ENCODE peak calls at places on chromosomes 2 and 18, in five cellular contexts. B, H, G, F and I are unnamed samples.

GRCh38 chr2:232551289-232551688 is 800 bp downstream of the EIF4E2 start:
- DNase-seq in B (no peak), H (no peak), G (no peak), F (no peak), I (no peak)

GRCh38 chr2:169965495-169965894 is 138.2 kb downstream of the UBR3 start:
- DNase-seq in B (no peak), H (no peak), G (no peak), F (no peak), I (no peak)

GRCh38 chr2:21912405-21912804 is 788.6 kb downstream of the TDRD15 start:
- DNase-seq in B (no peak), H (no peak), G (no peak), F (no peak), I (no peak)

GRCh38 chr2:208573559-208573958 is 167.0 kb downstream of the PTH2R start:
- DNase-seq in B (no peak), H (no peak), G (no peak), F (no peak), I (no peak)

GRCh38 chr18:56575819-56576663 is 62.4 kb downstream of the TXNL1 start:
- DNase-seq in B (peak; percentile 43), H (no peak), G (no peak), F (peak; percentile 80), I (no peak)

GRCh38 chr2:173708757-173709156 is 256.4 kb downstream of the SP3 start:
- DNase-seq in B (no peak), H (no peak), G (no peak), F (no peak), I (no peak)

GRCh38 chr2:74334931-74335333 is 8.3 kb downstream of the SLC4A5 start:
- DNase-seq in B (peak; percentile 57), H (peak; percentile 81), G (peak; percentile 85), F (peak; percentile 82), I (peak; percentile 84)

GRCh38 chr2:179460530-179460929 is 195.9 kb upstream of the SESTD1 start:
- DNase-seq in B (peak; percentile 83), H (no peak), G (no peak), F (peak; percentile 91), I (no peak)

GRCh38 chr2:237295889-237296480 is 118.0 kb downstream of the COL6A3 start:
- DNase-seq in B (no peak), H (no peak), G (no peak), F (no peak), I (no peak)

GRCh38 chr2:70541481-70542020 is 12.1 kb downstream of the TGFA start:
- DNase-seq in B (no peak), H (no peak), G (no peak), F (peak; percentile 52), I (no peak)

GRCh38 chr2:142076319-142076718 is 54.5 kb downstream of the LRP1B start:
- DNase-seq in B (no peak), H (no peak), G (no peak), F (no peak), I (no peak)

DNA sequence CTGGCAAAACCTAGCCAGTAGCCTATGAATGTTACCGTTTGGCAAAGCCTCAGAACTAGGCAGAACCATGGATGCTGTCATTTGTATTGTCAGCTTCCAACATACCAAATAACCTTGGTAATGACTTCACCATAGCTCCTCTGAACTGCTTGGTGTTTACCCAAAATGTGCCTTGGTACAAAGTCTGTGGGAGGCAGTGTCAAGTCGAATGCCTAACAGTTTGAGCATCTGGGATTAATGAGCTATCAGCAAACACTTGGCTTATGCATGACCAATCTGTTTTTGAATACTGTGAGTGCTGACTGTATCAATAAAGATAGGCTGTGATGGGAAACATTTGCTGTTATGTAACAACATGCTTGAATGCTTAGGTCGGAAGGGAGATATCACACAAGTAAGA is 455.4 kb downstream of the CMPK2 start:
- DNase-seq in B (no peak), H (no peak), G (no peak), F (no peak), I (no peak)
- TF ChIP-seq CTCF in B (no peak), H (no peak), G (no peak), F (no peak), I (no peak)

DNA sequence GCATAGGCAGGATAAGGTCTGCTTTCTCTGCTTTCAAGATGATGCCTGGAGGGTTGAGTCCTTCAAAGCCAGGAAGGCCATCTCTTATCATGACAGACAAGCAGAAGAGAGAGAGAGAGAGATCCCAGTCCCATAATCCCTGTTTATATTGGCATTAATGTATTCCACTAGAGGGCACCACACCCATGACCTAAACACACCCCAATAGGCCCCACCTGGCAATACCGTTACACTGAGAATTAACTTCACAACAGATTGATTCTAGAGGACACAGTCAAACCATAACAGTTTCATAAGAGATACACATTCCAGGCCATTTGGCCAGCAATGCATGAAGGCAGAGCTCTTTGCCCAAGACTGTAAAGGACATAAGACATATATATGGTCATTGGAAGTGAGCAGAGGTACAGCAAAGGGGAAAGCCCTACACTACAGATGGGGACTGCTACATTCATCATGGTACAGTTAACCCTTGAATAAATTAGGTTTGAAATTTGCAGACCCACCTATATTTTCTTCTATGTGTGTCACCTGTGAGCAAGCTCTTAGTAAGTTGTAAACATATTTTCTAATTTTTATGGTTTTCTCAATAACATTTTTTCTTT is 1516.1 kb downstream of the RPIA start:
- DNase-seq in B (no peak), H (no peak), G (no peak), F (peak; percentile 33), I (no peak)
- TF ChIP-seq CTCF in B (no peak), H (no peak), G (no peak), F (peak; percentile 59), I (peak; percentile 38)

GRCh38 chr2:26054598-26055348 is 20.9 kb downstream of the RAB10 start:
- DNase-seq in B (no peak), H (no peak), G (no peak), F (no peak), I (no peak)

GRCh38 chr2:26061539-26061938 is 27.7 kb downstream of the RAB10 start:
- DNase-seq in B (no peak), H (no peak), G (no peak), F (no peak), I (no peak)

GRCh38 chr2:26058390-26058789 is 24.5 kb downstream of the RAB10 start:
- DNase-seq in B (no peak), H (no peak), G (no peak), F (no peak), I (no peak)

GRCh38 chr2:26064846-26065245 is 31.0 kb downstream of the RAB10 start:
- DNase-seq in B (no peak), H (no peak), G (no peak), F (peak; percentile 50), I (no peak)

GRCh38 chr2:26059542-26059941 is 25.7 kb downstream of the RAB10 start:
- DNase-seq in B (no peak), H (no peak), G (no peak), F (no peak), I (no peak)
- TF ChIP-seq CTCF in B (no peak), H (no peak), G (no peak), F (peak; percentile 52), I (no peak)

GRCh38 chr18:49094136-49094535 is 143.4 kb upstream of the SMAD7 start:
- DNase-seq in B (no peak), H (no peak), G (no peak), F (no peak), I (no peak)
- TF ChIP-seq CTCF in B (no peak), H (no peak), G (no peak), F (no peak), I (no peak)